ENCODE peak calls at places on chromosome 13, in nine cellular contexts. W, H, O, I, P, D, R, L and G are unnamed samples. For H3K4me1, the result is how much of the 10 kb centered on the place peaks cover.

GRCh38 chr13:50400035-50400726 is 384.9 kb downstream of the KCNRG start:
- DNase-seq in W (no peak), R (no peak), L (peak), I (no peak), P (no peak), D (no peak), O (no peak), H (no peak), G (peak)

GRCh38 chr13:35345992-35346391 is 130.5 kb downstream of the MAB21L1 start:
- DNase-seq in R (no peak), W (no peak), D (no peak), O (no peak), P (no peak), L (no peak), H (no peak), I (no peak), G (no peak)

GRCh38 chr13:109971745-109972090 is 185.3 kb upstream of the IRS2 start:
- DNase-seq in I (no peak), O (no peak), P (no peak), W (no peak), R (no peak), D (no peak), L (no peak), H (no peak), G (no peak)

GRCh38 chr13:103403148-103403740 is 337.0 kb upstream of the SLC10A2 start:
- DNase-seq in W (no peak), R (peak), I (no peak), H (no peak), O (no peak), D (no peak), L (no peak), P (no peak), G (no peak)

GRCh38 chr13:26816876-26817275 is 56.3 kb upstream of the GPR12 start:
- DNase-seq in I (no peak), R (no peak), W (no peak), O (no peak), D (no peak), L (no peak), H (no peak), P (no peak), G (no peak)

GRCh38 chr13:113091891-113092775 is 13.5 kb upstream of the F7 start:
- DNase-seq in O (peak), R (no peak), I (no peak), W (peak), H (peak), D (no peak), L (no peak), P (peak), G (no peak)

GRCh38 chr13:37386276-37386675 is 212.3 kb downstream of the POSTN start:
- DNase-seq in P (no peak), H (no peak), I (no peak), D (no peak), R (no peak), O (no peak), L (peak), W (no peak), G (no peak)

GRCh38 chr13:49569993-49570689 is 15.2 kb downstream of the RCBTB1 start:
- DNase-seq in D (no peak), I (no peak), O (no peak), H (no peak), P (no peak), L (no peak), W (no peak), R (no peak), G (no peak)

GRCh38 chr13:75505966-75506365 is 24.0 kb upstream of the TBC1D4 start:
- DNase-seq in H (no peak), L (no peak), O (no peak), R (no peak), D (no peak), I (no peak), W (no peak), P (no peak), G (no peak)

GRCh38 chr13:42048625-42049453 is at the start of gene DGKH:
- DNase-seq in P (peak), L (peak), W (peak), D (peak), H (peak), R (peak), O (peak), I (peak), G (peak)
- TF ChIP-seq CTCF in P (peak), L (peak), W (no peak), D (peak), H (no peak), R (peak), O (peak), I (no peak), G (no peak)

GRCh38 chr13:45108716-45109706 is 11.3 kb upstream of the GTF2F2 start:
- DNase-seq in I (no peak), R (peak), O (no peak), D (peak), W (no peak), H (no peak), P (no peak), L (peak), G (no peak)
- H3K4me3 ChIP-seq in I (no peak), R (no peak), O (no peak), D (no peak), W (no peak), H (no peak), P (no peak), L (no peak), G (no peak)

GRCh38 chr13:30363725-30364124 is 56.4 kb upstream of the KATNAL1 start:
- DNase-seq in R (no peak), W (no peak), I (no peak), H (no peak), O (no peak), L (no peak), D (no peak), P (no peak), G (no peak)

GRCh38 chr13:30362869-30363268 is 55.5 kb upstream of the KATNAL1 start:
- DNase-seq in L (peak), P (no peak), H (no peak), R (no peak), W (no peak), O (no peak), I (no peak), D (no peak), G (no peak)

GRCh38 chr13:30364133-30364532 is 56.8 kb upstream of the KATNAL1 start:
- DNase-seq in L (peak), R (peak), H (no peak), I (no peak), O (no peak), P (no peak), W (no peak), D (no peak), G (no peak)

GRCh38 chr13:30366083-30366482 is 56.2 kb upstream of the UBE2L5 start:
- DNase-seq in H (no peak), P (no peak), D (no peak), O (no peak), R (no peak), W (no peak), I (no peak), L (no peak), G (no peak)

GRCh38 chr13:30364876-30365275 is 57.4 kb upstream of the UBE2L5 start:
- DNase-seq in I (no peak), O (no peak), W (no peak), R (no peak), D (no peak), H (no peak), L (peak), P (no peak), G (no peak)
- H3K4me1 ChIP-seq in I (under half), O (under half), W (under half), R (under half), D (under half), H (under half), L (under half), P (under half), G (under half)

GRCh38 chr13:31334547-31334946 is 134.8 kb downstream of the B3GLCT start:
- DNase-seq in W (no peak), D (no peak), R (no peak), O (no peak), P (no peak), I (no peak), L (no peak), H (no peak), G (no peak)

GRCh38 chr13:31322702-31323101 is 122.9 kb downstream of the B3GLCT start:
- DNase-seq in I (no peak), O (no peak), H (no peak), W (no peak), R (no peak), P (no peak), D (no peak), L (no peak), G (peak)

GRCh38 chr13:31327157-31327556 is 127.4 kb downstream of the B3GLCT start:
- DNase-seq in I (no peak), H (no peak), D (no peak), L (no peak), W (no peak), O (no peak), R (no peak), P (no peak), G (no peak)

GRCh38 chr13:31331051-31331450 is 131.3 kb downstream of the B3GLCT start:
- DNase-seq in I (no peak), O (no peak), L (no peak), H (no peak), P (no peak), W (no peak), D (no peak), R (no peak), G (no peak)

DNA sequence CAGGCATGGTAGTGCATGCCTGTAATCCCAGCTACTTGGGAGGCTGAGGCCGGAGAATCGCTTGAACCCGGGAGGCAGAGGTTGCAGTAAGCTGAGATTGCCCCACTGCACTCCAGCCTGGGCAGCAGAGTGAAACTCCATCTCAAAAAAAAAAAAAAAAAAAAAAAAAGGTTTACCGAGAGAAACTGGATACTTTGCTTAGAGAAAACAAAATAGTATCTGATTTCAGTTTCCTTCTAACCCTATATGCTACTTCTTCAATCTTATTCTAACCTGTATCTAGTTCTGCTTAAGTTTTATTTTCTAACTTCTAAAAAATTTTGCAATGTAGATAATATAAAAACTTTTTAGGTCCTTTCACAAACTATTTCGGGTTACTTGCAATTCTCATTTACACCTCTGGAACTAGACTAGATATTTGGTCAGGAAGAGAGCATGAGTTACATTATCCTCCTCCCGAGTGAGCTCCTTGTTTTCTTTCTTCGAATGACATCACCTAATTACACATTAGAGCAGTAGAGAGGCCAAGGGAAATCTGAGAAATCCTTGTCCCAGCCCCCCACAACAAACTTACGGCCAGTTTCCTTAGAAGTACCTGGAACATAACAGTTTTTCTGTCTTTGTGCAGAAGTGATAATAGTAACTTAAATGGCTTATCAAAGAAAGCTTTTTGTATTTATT is 128.9 kb downstream of the B3GLCT start:
- DNase-seq in D (no peak), H (no peak), O (no peak), R (no peak), P (no peak), L (peak), I (no peak), W (no peak), G (no peak)
- TF ChIP-seq CTCF in D (no peak), H (no peak), O (no peak), R (no peak), P (no peak), L (no peak), I (no peak), W (no peak), G (no peak)

DNA sequence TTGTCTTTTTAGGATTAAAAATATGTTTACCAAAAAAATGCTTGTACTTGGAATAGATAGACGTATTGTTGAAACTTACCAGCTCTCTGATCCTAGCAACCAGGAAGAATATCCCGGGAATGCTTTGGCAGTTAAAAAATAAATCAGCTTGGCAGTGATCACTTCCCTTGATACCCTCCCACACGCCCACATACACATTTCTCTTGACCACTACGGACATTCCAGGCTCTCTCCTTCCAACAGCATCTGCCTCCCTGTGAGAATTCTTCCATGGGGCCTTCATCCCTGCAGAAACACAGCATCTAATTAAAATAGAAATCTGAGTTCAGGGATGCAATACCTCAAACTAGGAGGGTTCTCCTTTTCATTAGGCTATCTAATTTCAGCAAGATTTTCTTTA is 57.9 kb downstream of the THSD1 start:
- DNase-seq in O (no peak), P (no peak), D (no peak), R (no peak), W (no peak), I (no peak), L (peak), H (no peak), G (no peak)
- H3K4me3 ChIP-seq in O (no peak), P (no peak), D (no peak), R (no peak), W (no peak), I (no peak), L (no peak), H (no peak), G (no peak)